ENCODE peak calls at places on chromosomes 2 and 18, in nine cellular contexts. Y is epithelial cell of esophagus; V is frontal cortex; W is GF-D8; M is activated T-helper 1 cell treated with Interleukin-2 at 50 U/mL for 16 hours; K is CD4-positive, CD25-positive, alpha-beta regulatory T cell; Q is C1 segment of cervical spinal cord; I is HCEC 1CT; X is NCI-H748 treated with DMSO at 0.1 percent for 48 hours. S is an unnamed sample.

GRCh38 chr2:11744631-11745394 is 1.6 kb upstream of the LPIN1 start:
- DNase-seq in Q (no peak), I (peak; percentile 69), K (no peak), V (no peak), M (no peak), X (no peak), W (peak; percentile 32), Y (no peak), S (peak; percentile 47)

GRCh38 chr2:6283259-6283658 is 582.4 kb downstream of the CMPK2 start:
- DNase-seq in I (no peak), Y (no peak), Q (no peak), W (no peak), M (no peak), V (no peak), K (no peak), X (no peak), S (no peak)

GRCh38 chr2:206211657-206212255 is 52.1 kb downstream of the EEF1B2 start:
- DNase-seq in Y (peak; percentile 88), K (no peak), I (peak; percentile 73), V (no peak), X (no peak), W (no peak), Q (no peak), M (no peak), S (no peak)

GRCh38 chr2:102057502-102058292 is 65.9 kb downstream of the IL1R2 start:
- DNase-seq in M (no peak), K (no peak), Y (no peak), V (no peak), W (no peak), I (no peak), Q (no peak), X (no peak), S (peak; percentile 55)

GRCh38 chr2:121648611-121649401 is 456 bp downstream of the CLASP1 start:
- DNase-seq in X (no peak), K (peak; percentile 29), W (no peak), I (peak; percentile 51), Y (peak; percentile 58), V (peak; percentile 34), M (peak; percentile 17), Q (peak; percentile 71), S (no peak)

GRCh38 chr18:43525149-43525548 is 247.9 kb upstream of the SYT4 start:
- DNase-seq in W (no peak), M (no peak), I (no peak), X (no peak), Y (no peak), K (no peak), V (no peak), Q (no peak), S (no peak)

GRCh38 chr2:79833235-79833878 is 320.5 kb downstream of the CTNNA2 start:
- DNase-seq in I (no peak), X (no peak), K (no peak), Y (peak; percentile 9), M (no peak), Q (no peak), W (no peak), V (no peak), S (no peak)

GRCh38 chr2:234911271-234911670 is 40.5 kb upstream of the SH3BP4 start:
- DNase-seq in Q (no peak), I (peak; percentile 38), K (no peak), M (no peak), X (no peak), W (no peak), Y (peak; percentile 83), V (no peak), S (no peak)

GRCh38 chr2:28736034-28736433 is 15.6 kb upstream of the PPP1CB start:
- DNase-seq in I (no peak), M (no peak), K (no peak), Q (no peak), V (no peak), W (no peak), Y (no peak), X (no peak), S (peak; percentile 73)

GRCh38 chr18:31274915-31275314 is 43.0 kb upstream of the DSG1 start:
- DNase-seq in Q (no peak), Y (peak; percentile 96), M (no peak), K (no peak), I (no peak), W (no peak), X (peak; percentile 54), V (no peak), S (peak; percentile 18)

S was measured in uterus.